ENCODE peak calls at places on chromosomes 4 and X, in seven cellular contexts. One of them, this sample, is unnamed.

GRCh38 chr4:108446554-108446953 is 173.8 kb upstream of the RPL34 start:
- DNase-seq in hepatocyte: peak; percentile 78
- DNase-seq in MM.1S: no peak
- DNase-seq in fibroblast of lung: no peak
- DNase-seq in neural progenitor cell: no peak
- DNase-seq in keratinocyte: no peak
- DNase-seq in HCT116: no peak
- DNase-seq in this sample: no peak

GRCh38 chr4:123495530-123495929 is 98.9 kb downstream of the SPRY1 start:
- DNase-seq in hepatocyte: peak; percentile 33
- DNase-seq in MM.1S: no peak
- DNase-seq in fibroblast of lung: no peak
- DNase-seq in neural progenitor cell: no peak
- DNase-seq in keratinocyte: no peak
- DNase-seq in HCT116: no peak
- DNase-seq in this sample: no peak

GRCh38 chr4:54661156-54661555 is 3.4 kb downstream of the KIT start:
- DNase-seq in hepatocyte: no peak
- DNase-seq in MM.1S: no peak
- DNase-seq in fibroblast of lung: peak; percentile 31
- DNase-seq in neural progenitor cell: no peak
- DNase-seq in keratinocyte: peak; percentile 56
- DNase-seq in HCT116: no peak
- DNase-seq in this sample: peak; percentile 10

GRCh38 chr4:123327346-123327745 is 69.2 kb upstream of the SPRY1 start:
- DNase-seq in hepatocyte: no peak
- DNase-seq in MM.1S: no peak
- DNase-seq in fibroblast of lung: peak; percentile 42
- DNase-seq in neural progenitor cell: peak; percentile 7
- DNase-seq in keratinocyte: no peak
- DNase-seq in HCT116: no peak
- DNase-seq in this sample: no peak

GRCh38 chr4:27702710-27703431 is 842.2 kb downstream of the STIM2 start:
- DNase-seq in hepatocyte: peak; percentile 16
- DNase-seq in MM.1S: peak; percentile 37
- DNase-seq in fibroblast of lung: peak; percentile 9
- DNase-seq in neural progenitor cell: peak; percentile 41
- DNase-seq in keratinocyte: no peak
- DNase-seq in HCT116: peak; percentile 19
- DNase-seq in this sample: peak; percentile 28

GRCh38 chrX:17247144-17247543 is 127.9 kb upstream of the NHS start:
- DNase-seq in hepatocyte: no peak
- DNase-seq in MM.1S: no peak
- DNase-seq in fibroblast of lung: peak; percentile 0
- DNase-seq in neural progenitor cell: no peak
- DNase-seq in keratinocyte: no peak
- DNase-seq in HCT116: no peak
- DNase-seq in this sample: no peak

GRCh38 chrX:23888887-23889501 is 18.7 kb downstream of the APOO start:
- DNase-seq in hepatocyte: no peak
- DNase-seq in MM.1S: no peak
- DNase-seq in fibroblast of lung: peak; percentile 46
- DNase-seq in neural progenitor cell: no peak
- DNase-seq in keratinocyte: no peak
- DNase-seq in HCT116: no peak
- DNase-seq in this sample: no peak

GRCh38 chr4:3531887-3532713 is at the start of gene LRPAP1:
- DNase-seq in hepatocyte: peak; percentile 96
- DNase-seq in MM.1S: peak; percentile 91
- DNase-seq in fibroblast of lung: peak; percentile 78
- DNase-seq in neural progenitor cell: peak; percentile 98
- DNase-seq in keratinocyte: peak; percentile 23
- DNase-seq in HCT116: peak; percentile 69
- DNase-seq in this sample: peak; percentile 94

GRCh38 chr4:52588097-52588496 is 71.0 kb downstream of the USP46 start:
- DNase-seq in hepatocyte: peak; percentile 14
- DNase-seq in MM.1S: no peak
- DNase-seq in fibroblast of lung: peak; percentile 19
- DNase-seq in neural progenitor cell: peak; percentile 60
- DNase-seq in keratinocyte: no peak
- DNase-seq in HCT116: peak; percentile 12
- DNase-seq in this sample: no peak

GRCh38 chrX:77087529-77088169 is 359.5 kb upstream of the FGF16 start:
- DNase-seq in hepatocyte: peak; percentile 43
- DNase-seq in MM.1S: no peak
- DNase-seq in fibroblast of lung: peak; percentile 26
- DNase-seq in neural progenitor cell: no peak
- DNase-seq in keratinocyte: no peak
- DNase-seq in HCT116: no peak
- DNase-seq in this sample: no peak

GRCh38 chr4:109728385-109728784 is 1.5 kb downstream of the PLA2G12A start:
- DNase-seq in hepatocyte: no peak
- DNase-seq in MM.1S: no peak
- DNase-seq in fibroblast of lung: no peak
- DNase-seq in neural progenitor cell: no peak
- DNase-seq in keratinocyte: no peak
- DNase-seq in HCT116: no peak
- DNase-seq in this sample: no peak

GRCh38 chrX:118974908-118975671 is 672 bp downstream of the LONRF3 start:
- DNase-seq in hepatocyte: peak; percentile 58
- DNase-seq in MM.1S: peak; percentile 53
- DNase-seq in fibroblast of lung: peak; percentile 10
- DNase-seq in neural progenitor cell: peak; percentile 59
- DNase-seq in keratinocyte: no peak
- DNase-seq in HCT116: no peak
- DNase-seq in this sample: peak; percentile 31

GRCh38 chr4:37503231-37503630 is 182.9 kb downstream of the RELL1 start:
- DNase-seq in hepatocyte: no peak
- DNase-seq in MM.1S: no peak
- DNase-seq in fibroblast of lung: no peak
- DNase-seq in neural progenitor cell: no peak
- DNase-seq in keratinocyte: no peak
- DNase-seq in HCT116: no peak
- DNase-seq in this sample: no peak

GRCh38 chr4:124713213-124713592 is 671 bp upstream of the ANKRD50 start:
- DNase-seq in hepatocyte: peak; percentile 84
- DNase-seq in MM.1S: peak; percentile 66
- DNase-seq in fibroblast of lung: peak; percentile 82
- DNase-seq in neural progenitor cell: no peak
- DNase-seq in keratinocyte: no peak
- DNase-seq in HCT116: peak; percentile 79
- DNase-seq in this sample: peak; percentile 59

DNA sequence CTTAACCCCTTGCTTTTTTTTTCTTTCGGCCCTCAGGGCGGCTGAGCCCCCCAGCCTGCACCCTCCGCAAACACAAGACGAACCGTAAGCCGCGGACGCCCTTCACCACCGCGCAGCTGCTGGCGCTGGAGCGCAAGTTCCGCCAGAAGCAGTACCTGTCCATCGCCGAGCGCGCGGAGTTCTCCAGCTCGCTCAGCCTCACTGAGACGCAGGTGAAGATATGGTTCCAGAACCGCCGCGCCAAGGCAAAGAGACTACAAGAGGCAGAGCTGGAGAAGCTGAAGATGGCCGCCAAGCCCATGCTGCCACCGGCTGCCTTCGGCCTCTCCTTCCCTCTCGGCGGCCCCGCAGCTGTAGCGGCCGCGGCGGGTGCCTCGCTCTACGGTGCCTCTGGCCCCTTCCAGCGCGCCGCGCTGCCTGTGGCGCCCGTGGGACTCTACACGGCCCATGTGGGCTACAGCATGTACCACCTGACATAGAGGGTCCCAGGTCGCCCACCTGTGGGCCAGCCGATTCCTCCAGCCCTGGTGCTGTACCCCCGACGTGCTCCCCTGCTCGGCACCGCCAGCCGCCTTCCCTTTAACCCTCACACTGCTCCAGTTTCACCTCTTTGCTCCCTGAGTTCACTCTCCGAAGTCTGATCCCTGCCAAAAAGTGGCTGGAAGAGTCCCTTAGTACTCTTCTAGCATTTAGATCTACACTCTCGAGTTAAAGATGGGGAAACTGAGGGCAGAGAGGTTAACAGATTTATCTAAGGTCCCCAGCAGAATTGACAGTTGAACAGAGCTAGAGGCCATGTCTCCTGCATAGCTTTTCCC is 3.4 kb downstream of the MSX1 start:
- DNase-seq in hepatocyte: no peak
- DNase-seq in MM.1S: no peak
- DNase-seq in fibroblast of lung: no peak
- DNase-seq in neural progenitor cell: peak; percentile 74
- DNase-seq in keratinocyte: no peak
- DNase-seq in HCT116: no peak
- DNase-seq in this sample: no peak
- TF ChIP-seq EZH2 in hepatocyte: peak; percentile 62
- TF ChIP-seq EZH2 in MM.1S: no peak
- TF ChIP-seq EZH2 in fibroblast of lung: no peak
- TF ChIP-seq EZH2 in neural progenitor cell: peak; percentile 100
- TF ChIP-seq EZH2 in keratinocyte: peak; percentile 51
- TF ChIP-seq EZH2 in HCT116: no peak
- TF ChIP-seq EZH2 in this sample: no peak

DNA sequence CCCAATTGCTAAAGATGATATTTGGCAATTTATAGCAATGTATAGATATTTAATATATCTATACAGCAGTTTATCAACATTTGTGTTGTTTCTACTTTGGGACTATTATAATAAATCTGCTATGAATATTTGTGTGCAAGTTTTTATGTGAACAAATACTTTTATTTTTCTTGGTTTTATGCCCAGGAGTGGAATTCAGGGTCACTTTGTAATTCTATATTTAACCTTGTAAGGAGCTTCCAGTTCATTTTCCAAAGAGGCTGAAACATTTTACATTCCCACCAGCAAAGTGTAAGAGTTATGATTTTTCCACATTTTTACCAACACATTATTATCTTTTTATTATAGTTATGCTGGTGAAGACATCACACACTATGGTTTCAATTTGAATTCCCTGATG is 801.3 kb downstream of the PCDH18 start:
- DNase-seq in hepatocyte: no peak
- DNase-seq in MM.1S: no peak
- DNase-seq in fibroblast of lung: no peak
- DNase-seq in neural progenitor cell: no peak
- DNase-seq in keratinocyte: no peak
- DNase-seq in HCT116: no peak
- DNase-seq in this sample: no peak
- TF ChIP-seq EZH2 in hepatocyte: no peak
- TF ChIP-seq EZH2 in MM.1S: no peak
- TF ChIP-seq EZH2 in fibroblast of lung: no peak
- TF ChIP-seq EZH2 in neural progenitor cell: no peak
- TF ChIP-seq EZH2 in keratinocyte: no peak
- TF ChIP-seq EZH2 in HCT116: no peak
- TF ChIP-seq EZH2 in this sample: no peak

DNA sequence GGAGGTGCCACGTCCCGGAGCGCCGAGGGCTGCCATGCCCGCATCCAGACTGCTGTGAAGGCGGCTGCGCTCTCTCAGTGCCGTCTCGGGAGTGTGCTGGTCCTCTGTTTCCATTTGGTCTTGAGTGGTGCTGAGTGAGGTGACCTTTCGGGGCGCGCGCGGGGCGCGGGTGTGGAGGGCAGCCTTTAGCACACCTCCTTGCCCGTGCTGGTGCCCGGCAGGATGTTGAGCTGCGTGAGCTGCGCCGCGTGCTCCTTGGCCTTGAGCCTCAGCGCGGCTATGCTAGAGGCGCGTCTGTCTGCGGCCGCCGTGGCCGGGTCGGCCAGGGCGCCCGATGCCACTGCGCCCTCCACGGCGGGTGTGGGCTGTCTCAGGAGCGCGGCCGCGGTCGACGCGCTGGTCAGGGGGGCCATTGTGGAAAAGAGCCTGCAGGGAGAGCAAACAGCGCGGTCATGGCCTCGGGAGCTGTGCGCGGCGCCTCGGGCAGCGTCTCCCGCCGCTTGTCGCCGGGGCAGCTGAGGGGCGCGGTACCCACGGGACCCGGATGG is 11.2 kb downstream of the ARX start:
- DNase-seq in hepatocyte: no peak
- DNase-seq in MM.1S: no peak
- DNase-seq in fibroblast of lung: no peak
- DNase-seq in neural progenitor cell: peak; percentile 47
- DNase-seq in keratinocyte: no peak
- DNase-seq in HCT116: no peak
- DNase-seq in this sample: no peak
- TF ChIP-seq EZH2 in hepatocyte: peak; percentile 72
- TF ChIP-seq EZH2 in MM.1S: no peak
- TF ChIP-seq EZH2 in fibroblast of lung: peak; percentile 24
- TF ChIP-seq EZH2 in neural progenitor cell: peak; percentile 88
- TF ChIP-seq EZH2 in keratinocyte: peak; percentile 59
- TF ChIP-seq EZH2 in HCT116: no peak
- TF ChIP-seq EZH2 in this sample: no peak

GRCh38 chr4:8858925-8859210 is 12.8 kb downstream of the HMX1 start:
- DNase-seq in hepatocyte: no peak
- DNase-seq in MM.1S: no peak
- DNase-seq in fibroblast of lung: no peak
- DNase-seq in neural progenitor cell: no peak
- DNase-seq in keratinocyte: no peak
- DNase-seq in HCT116: no peak
- DNase-seq in this sample: no peak

GRCh38 chr4:8861576-8862279 is 9.9 kb downstream of the HMX1 start:
- DNase-seq in hepatocyte: no peak
- DNase-seq in MM.1S: no peak
- DNase-seq in fibroblast of lung: no peak
- DNase-seq in neural progenitor cell: peak; percentile 70
- DNase-seq in keratinocyte: no peak
- DNase-seq in HCT116: no peak
- DNase-seq in this sample: no peak

GRCh38 chr4:8860892-8861575 is 10.6 kb downstream of the HMX1 start:
- DNase-seq in hepatocyte: no peak
- DNase-seq in MM.1S: no peak
- DNase-seq in fibroblast of lung: no peak
- DNase-seq in neural progenitor cell: peak; percentile 61
- DNase-seq in keratinocyte: no peak
- DNase-seq in HCT116: no peak
- DNase-seq in this sample: no peak

GRCh38 chr4:8859550-8860095 is 12.0 kb downstream of the HMX1 start:
- DNase-seq in hepatocyte: no peak
- DNase-seq in MM.1S: no peak
- DNase-seq in fibroblast of lung: no peak
- DNase-seq in neural progenitor cell: peak; percentile 18
- DNase-seq in keratinocyte: no peak
- DNase-seq in HCT116: no peak
- DNase-seq in this sample: no peak

DNA sequence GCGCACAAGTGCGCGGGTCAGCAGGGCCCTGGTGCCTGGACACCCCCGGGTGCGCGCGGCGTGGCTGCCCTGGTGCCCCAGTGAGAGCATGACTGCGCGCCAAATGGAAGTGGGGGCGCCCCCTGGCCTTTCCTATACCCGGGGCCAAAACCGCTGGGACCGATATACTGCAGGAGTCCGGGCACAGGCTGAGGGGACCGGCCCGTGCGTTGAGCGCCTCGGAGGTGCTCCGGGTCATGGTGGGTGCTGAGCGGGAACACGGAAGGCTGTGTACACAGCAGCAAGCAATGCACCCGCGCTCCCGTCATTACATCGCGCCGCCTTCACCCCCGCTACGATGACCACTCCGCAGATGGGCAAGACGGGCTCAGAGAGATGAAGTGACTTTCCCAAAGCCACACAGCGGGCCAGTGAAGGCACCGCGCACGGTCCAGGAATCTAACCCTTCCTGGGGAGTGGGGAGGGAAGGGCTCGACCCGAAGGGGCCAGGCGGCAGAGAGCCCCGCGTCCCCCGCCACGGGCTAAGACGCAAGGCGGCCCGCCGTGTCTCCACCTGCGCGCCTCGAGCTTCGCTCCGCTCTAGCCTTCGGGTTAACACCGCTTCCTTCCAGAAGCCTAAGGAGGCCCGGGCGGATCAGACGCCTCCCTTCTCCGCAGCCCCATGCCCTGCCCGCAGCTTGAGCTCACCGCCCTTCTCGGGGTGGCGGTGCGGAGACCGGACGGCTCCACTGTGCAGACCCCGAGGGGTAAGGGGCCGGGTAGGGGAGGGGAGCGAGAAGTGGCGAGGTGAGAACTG is 11.3 kb downstream of the HMX1 start:
- DNase-seq in hepatocyte: no peak
- DNase-seq in MM.1S: no peak
- DNase-seq in fibroblast of lung: no peak
- DNase-seq in neural progenitor cell: peak; percentile 68
- DNase-seq in keratinocyte: no peak
- DNase-seq in HCT116: no peak
- DNase-seq in this sample: no peak
- TF ChIP-seq EZH2 in hepatocyte: peak; percentile 23
- TF ChIP-seq EZH2 in MM.1S: no peak
- TF ChIP-seq EZH2 in fibroblast of lung: peak; percentile 44
- TF ChIP-seq EZH2 in neural progenitor cell: peak; percentile 89
- TF ChIP-seq EZH2 in keratinocyte: peak; percentile 77
- TF ChIP-seq EZH2 in HCT116: no peak
- TF ChIP-seq EZH2 in this sample: peak; percentile 22

This sample was measured in A673.